ENCODE peak calls at places on chromosomes 1 and 21, in six cellular contexts. One of them, this sample, is unnamed.

GRCh38 chr1:207745285-207745684 is 6.6 kb upstream of the CD46 start:
- DNase-seq in lower leg skin: no peak
- DNase-seq in heart left ventricle: no peak
- DNase-seq in fibroblast of mammary gland: peak; percentile 49
- DNase-seq in right atrium auricular region: no peak
- DNase-seq in stomach: no peak
- DNase-seq in this sample: peak; percentile 31

GRCh38 chr1:101284622-101285218 is 47.9 kb downstream of the S1PR1 start:
- DNase-seq in lower leg skin: no peak
- DNase-seq in heart left ventricle: no peak
- DNase-seq in fibroblast of mammary gland: no peak
- DNase-seq in right atrium auricular region: peak; percentile 11
- DNase-seq in stomach: no peak
- DNase-seq in this sample: no peak

GRCh38 chr1:119764220-119764619 is 4.5 kb downstream of the HMGCS2 start:
- DNase-seq in lower leg skin: no peak
- DNase-seq in heart left ventricle: no peak
- DNase-seq in fibroblast of mammary gland: no peak
- DNase-seq in right atrium auricular region: no peak
- DNase-seq in stomach: no peak
- DNase-seq in this sample: no peak

GRCh38 chr1:149843302-149844041 is 55.9 kb upstream of the BOLA1 start:
- DNase-seq in lower leg skin: peak; percentile 12
- DNase-seq in heart left ventricle: no peak
- DNase-seq in fibroblast of mammary gland: no peak
- DNase-seq in right atrium auricular region: no peak
- DNase-seq in stomach: no peak
- DNase-seq in this sample: peak; percentile 25

GRCh38 chr1:54153548-54154439 is 994 bp upstream of the CDCP2 start:
- DNase-seq in lower leg skin: peak; percentile 74
- DNase-seq in heart left ventricle: no peak
- DNase-seq in fibroblast of mammary gland: peak; percentile 74
- DNase-seq in right atrium auricular region: peak; percentile 84
- DNase-seq in stomach: peak; percentile 75
- DNase-seq in this sample: peak; percentile 64

GRCh38 chr1:74857676-74858075 is 124.7 kb downstream of the TYW3 start:
- DNase-seq in lower leg skin: no peak
- DNase-seq in heart left ventricle: no peak
- DNase-seq in fibroblast of mammary gland: no peak
- DNase-seq in right atrium auricular region: no peak
- DNase-seq in stomach: no peak
- DNase-seq in this sample: no peak

GRCh38 chr1:238562376-238562775 is 671.7 kb upstream of the ZP4 start:
- DNase-seq in lower leg skin: no peak
- DNase-seq in heart left ventricle: no peak
- DNase-seq in fibroblast of mammary gland: peak; percentile 47
- DNase-seq in right atrium auricular region: no peak
- DNase-seq in stomach: no peak
- DNase-seq in this sample: peak; percentile 25

GRCh38 chr1:201649776-201650607 is 111.1 kb downstream of the NAV1 start:
- DNase-seq in lower leg skin: peak; percentile 83
- DNase-seq in heart left ventricle: peak; percentile 91
- DNase-seq in fibroblast of mammary gland: peak; percentile 68
- DNase-seq in right atrium auricular region: peak; percentile 78
- DNase-seq in stomach: peak; percentile 89
- DNase-seq in this sample: peak; percentile 77

GRCh38 chr1:61055110-61055614 is 27.2 kb upstream of the NFIA start:
- DNase-seq in lower leg skin: no peak
- DNase-seq in heart left ventricle: no peak
- DNase-seq in fibroblast of mammary gland: peak; percentile 41
- DNase-seq in right atrium auricular region: no peak
- DNase-seq in stomach: peak; percentile 47
- DNase-seq in this sample: peak; percentile 48

GRCh38 chr1:47664356-47664755 is 226.5 kb downstream of the FOXD2 start:
- DNase-seq in lower leg skin: no peak
- DNase-seq in heart left ventricle: no peak
- DNase-seq in fibroblast of mammary gland: no peak
- DNase-seq in right atrium auricular region: peak; percentile 34
- DNase-seq in stomach: peak; percentile 24
- DNase-seq in this sample: no peak

GRCh38 chr1:246761386-246761785 is 37.2 kb downstream of the SCCPDH start:
- DNase-seq in lower leg skin: no peak
- DNase-seq in heart left ventricle: no peak
- DNase-seq in fibroblast of mammary gland: no peak
- DNase-seq in right atrium auricular region: no peak
- DNase-seq in stomach: no peak
- DNase-seq in this sample: no peak

GRCh38 chr1:18440385-18441226 is 40.1 kb upstream of the KLHDC7A start:
- DNase-seq in lower leg skin: no peak
- DNase-seq in heart left ventricle: no peak
- DNase-seq in fibroblast of mammary gland: no peak
- DNase-seq in right atrium auricular region: no peak
- DNase-seq in stomach: peak; percentile 39
- DNase-seq in this sample: no peak

GRCh38 chr1:78038491-78038939 is 7.3 kb upstream of the GIPC2 start:
- DNase-seq in lower leg skin: no peak
- DNase-seq in heart left ventricle: no peak
- DNase-seq in fibroblast of mammary gland: peak; percentile 70
- DNase-seq in right atrium auricular region: no peak
- DNase-seq in stomach: no peak
- DNase-seq in this sample: peak; percentile 61

GRCh38 chr1:168321945-168322344 is 41.3 kb downstream of the TBX19 start:
- DNase-seq in lower leg skin: no peak
- DNase-seq in heart left ventricle: no peak
- DNase-seq in fibroblast of mammary gland: peak; percentile 59
- DNase-seq in right atrium auricular region: no peak
- DNase-seq in stomach: no peak
- DNase-seq in this sample: peak; percentile 75

GRCh38 chr1:54362881-54363340 is 43.3 kb downstream of the SSBP3 start:
- DNase-seq in lower leg skin: no peak
- DNase-seq in heart left ventricle: no peak
- DNase-seq in fibroblast of mammary gland: peak; percentile 18
- DNase-seq in right atrium auricular region: no peak
- DNase-seq in stomach: no peak
- DNase-seq in this sample: no peak

GRCh38 chr1:60963167-60963909 is 119.0 kb upstream of the NFIA start:
- DNase-seq in lower leg skin: no peak
- DNase-seq in heart left ventricle: no peak
- DNase-seq in fibroblast of mammary gland: no peak
- DNase-seq in right atrium auricular region: no peak
- DNase-seq in stomach: no peak
- DNase-seq in this sample: no peak

GRCh38 chr1:218804014-218804785 is 369.5 kb upstream of the LYPLAL1 start:
- DNase-seq in lower leg skin: no peak
- DNase-seq in heart left ventricle: no peak
- DNase-seq in fibroblast of mammary gland: peak; percentile 45
- DNase-seq in right atrium auricular region: no peak
- DNase-seq in stomach: no peak
- DNase-seq in this sample: peak; percentile 16

GRCh38 chr1:230215049-230215448 is 148.0 kb downstream of the GALNT2 start:
- DNase-seq in lower leg skin: no peak
- DNase-seq in heart left ventricle: no peak
- DNase-seq in fibroblast of mammary gland: peak; percentile 83
- DNase-seq in right atrium auricular region: peak; percentile 81
- DNase-seq in stomach: peak; percentile 66
- DNase-seq in this sample: peak; percentile 85

GRCh38 chr1:164783778-164784555 is 225.0 kb downstream of the PBX1 start:
- DNase-seq in lower leg skin: no peak
- DNase-seq in heart left ventricle: no peak
- DNase-seq in fibroblast of mammary gland: no peak
- DNase-seq in right atrium auricular region: no peak
- DNase-seq in stomach: no peak
- DNase-seq in this sample: no peak

GRCh38 chr1:39789571-39790110 is 976 bp upstream of the BMP8B start:
- DNase-seq in lower leg skin: no peak
- DNase-seq in heart left ventricle: no peak
- DNase-seq in fibroblast of mammary gland: no peak
- DNase-seq in right atrium auricular region: no peak
- DNase-seq in stomach: no peak
- DNase-seq in this sample: no peak
- H3K4me3 ChIP-seq in lower leg skin: peak overlapping the region; percentile 30
- H3K4me3 ChIP-seq in heart left ventricle: peak overlapping the region; percentile 61
- H3K4me3 ChIP-seq in fibroblast of mammary gland: no peak overlapping the region
- H3K4me3 ChIP-seq in right atrium auricular region: no peak overlapping the region
- H3K4me3 ChIP-seq in stomach: peak overlapping the region; percentile 57
- H3K4me3 ChIP-seq in this sample: no peak overlapping the region

GRCh38 chr1:2320760-2321159 is 70.6 kb downstream of the MORN1 start:
- DNase-seq in lower leg skin: no peak
- DNase-seq in heart left ventricle: no peak
- DNase-seq in fibroblast of mammary gland: no peak
- DNase-seq in right atrium auricular region: no peak
- DNase-seq in stomach: no peak
- DNase-seq in this sample: no peak

GRCh38 chr1:2322065-2322571 is 69.2 kb downstream of the MORN1 start:
- DNase-seq in lower leg skin: no peak
- DNase-seq in heart left ventricle: peak; percentile 87
- DNase-seq in fibroblast of mammary gland: peak; percentile 65
- DNase-seq in right atrium auricular region: peak; percentile 92
- DNase-seq in stomach: peak; percentile 64
- DNase-seq in this sample: peak; percentile 97

GRCh38 chr1:2321258-2321657 is 70.1 kb downstream of the MORN1 start:
- DNase-seq in lower leg skin: no peak
- DNase-seq in heart left ventricle: no peak
- DNase-seq in fibroblast of mammary gland: no peak
- DNase-seq in right atrium auricular region: no peak
- DNase-seq in stomach: no peak
- DNase-seq in this sample: no peak

GRCh38 chr1:2323575-2323974 is 67.8 kb downstream of the MORN1 start:
- DNase-seq in lower leg skin: no peak
- DNase-seq in heart left ventricle: no peak
- DNase-seq in fibroblast of mammary gland: no peak
- DNase-seq in right atrium auricular region: no peak
- DNase-seq in stomach: no peak
- DNase-seq in this sample: no peak

DNA sequence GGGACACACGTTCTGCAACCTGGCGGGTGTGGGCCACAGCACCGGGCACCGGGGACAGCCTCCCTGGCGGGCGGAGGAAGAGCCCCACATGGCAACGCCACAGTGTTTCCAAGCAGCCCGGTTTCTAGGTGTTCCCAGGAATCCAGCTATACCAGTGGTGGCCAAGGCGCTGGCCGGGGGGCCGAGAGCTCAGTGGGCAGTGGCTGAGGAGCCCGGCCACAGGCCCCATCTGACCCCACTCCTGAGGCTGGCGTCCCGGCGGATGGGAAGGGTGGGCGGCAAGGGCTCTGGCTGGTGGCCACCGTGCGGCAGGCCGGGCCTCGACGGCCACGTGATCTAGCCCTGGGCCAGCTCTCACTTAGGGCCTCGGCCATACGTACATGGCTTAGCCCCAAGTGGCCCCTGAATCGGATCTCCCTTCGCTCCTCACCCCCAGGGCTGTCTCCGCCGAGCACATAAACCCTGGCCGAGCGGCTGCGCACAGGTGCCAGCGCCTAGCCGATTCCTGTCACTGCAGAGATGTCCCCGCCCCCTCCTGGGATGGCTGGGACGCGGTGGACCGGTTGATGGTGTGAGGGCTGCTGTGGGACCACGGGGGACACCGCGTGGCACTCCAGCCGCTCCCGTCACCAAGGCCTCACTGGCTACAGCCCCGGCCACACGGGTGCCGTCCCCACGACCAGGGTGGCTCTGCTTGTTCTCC is 68.6 kb downstream of the MORN1 start:
- DNase-seq in lower leg skin: no peak
- DNase-seq in heart left ventricle: no peak
- DNase-seq in fibroblast of mammary gland: no peak
- DNase-seq in right atrium auricular region: no peak
- DNase-seq in stomach: no peak
- DNase-seq in this sample: no peak
- TF ChIP-seq CTCF in lower leg skin: no peak
- TF ChIP-seq CTCF in heart left ventricle: no peak
- TF ChIP-seq CTCF in fibroblast of mammary gland: no peak
- TF ChIP-seq CTCF in right atrium auricular region: no peak
- TF ChIP-seq CTCF in stomach: no peak
- TF ChIP-seq CTCF in this sample: no peak

GRCh38 chr21:29334717-29335428 is 36.2 kb downstream of the BACH1 start:
- DNase-seq in lower leg skin: no peak
- DNase-seq in heart left ventricle: no peak
- DNase-seq in fibroblast of mammary gland: peak; percentile 95
- DNase-seq in right atrium auricular region: no peak
- DNase-seq in stomach: no peak
- DNase-seq in this sample: peak; percentile 73

GRCh38 chr21:29332461-29333354 is 34.0 kb downstream of the BACH1 start:
- DNase-seq in lower leg skin: no peak
- DNase-seq in heart left ventricle: no peak
- DNase-seq in fibroblast of mammary gland: peak; percentile 70
- DNase-seq in right atrium auricular region: no peak
- DNase-seq in stomach: no peak
- DNase-seq in this sample: peak; percentile 81

GRCh38 chr21:29333355-29333746 is 34.6 kb downstream of the BACH1 start:
- DNase-seq in lower leg skin: no peak
- DNase-seq in heart left ventricle: no peak
- DNase-seq in fibroblast of mammary gland: no peak
- DNase-seq in right atrium auricular region: no peak
- DNase-seq in stomach: no peak
- DNase-seq in this sample: no peak

GRCh38 chr21:29326914-29327554 is 28.3 kb downstream of the BACH1 start:
- DNase-seq in lower leg skin: no peak
- DNase-seq in heart left ventricle: no peak
- DNase-seq in fibroblast of mammary gland: no peak
- DNase-seq in right atrium auricular region: no peak
- DNase-seq in stomach: no peak
- DNase-seq in this sample: no peak

DNA sequence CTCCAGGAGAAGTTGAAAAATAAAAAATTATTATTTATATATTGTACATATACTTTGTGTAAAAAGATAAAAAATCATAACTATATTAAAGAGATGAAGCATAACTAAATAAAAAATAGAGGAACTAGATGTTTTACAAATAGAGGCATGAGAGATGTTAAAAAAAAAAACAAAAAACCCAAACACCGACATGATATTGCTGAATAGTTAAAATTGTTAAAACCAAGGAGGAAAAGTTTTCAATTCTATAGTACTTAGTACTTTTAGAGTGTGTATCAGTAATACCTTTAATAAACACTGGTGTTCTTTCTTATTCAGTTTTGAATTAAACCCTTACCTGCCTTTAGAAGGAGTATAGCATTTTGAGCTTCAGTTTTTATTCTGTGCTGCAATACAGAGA is 32.1 kb downstream of the BACH1 start:
- DNase-seq in lower leg skin: no peak
- DNase-seq in heart left ventricle: no peak
- DNase-seq in fibroblast of mammary gland: no peak
- DNase-seq in right atrium auricular region: no peak
- DNase-seq in stomach: no peak
- DNase-seq in this sample: no peak
- H3K4me3 ChIP-seq in lower leg skin: no peak overlapping the region
- H3K4me3 ChIP-seq in heart left ventricle: no peak overlapping the region
- H3K4me3 ChIP-seq in fibroblast of mammary gland: no peak overlapping the region
- H3K4me3 ChIP-seq in right atrium auricular region: no peak overlapping the region
- H3K4me3 ChIP-seq in stomach: no peak overlapping the region
- H3K4me3 ChIP-seq in this sample: no peak overlapping the region

DNA sequence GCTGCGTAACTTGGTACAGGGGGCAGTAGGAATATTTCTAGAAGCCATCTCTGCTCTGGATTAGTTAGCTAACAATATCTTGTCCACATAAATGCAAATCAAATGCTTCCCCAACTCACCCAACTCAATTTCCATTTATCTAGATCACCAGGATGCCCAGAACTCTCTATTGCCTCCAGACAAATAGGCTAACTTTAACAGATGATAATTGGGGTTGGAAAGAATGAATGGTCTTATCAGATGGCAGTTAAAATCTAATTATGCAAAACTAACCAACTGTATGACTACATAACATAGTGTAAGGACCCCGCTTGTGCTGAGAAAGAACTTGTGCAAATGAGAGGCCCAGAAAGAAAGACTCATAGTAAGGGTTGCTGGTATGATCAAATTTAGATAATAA is 1024.8 kb downstream of the PLA2G4A start:
- DNase-seq in lower leg skin: no peak
- DNase-seq in heart left ventricle: no peak
- DNase-seq in fibroblast of mammary gland: no peak
- DNase-seq in right atrium auricular region: no peak
- DNase-seq in stomach: no peak
- DNase-seq in this sample: no peak
- TF ChIP-seq CTCF in lower leg skin: no peak
- TF ChIP-seq CTCF in heart left ventricle: no peak
- TF ChIP-seq CTCF in fibroblast of mammary gland: no peak
- TF ChIP-seq CTCF in right atrium auricular region: no peak
- TF ChIP-seq CTCF in stomach: no peak
- TF ChIP-seq CTCF in this sample: no peak